ENCODE peak calls at places on chromosomes 13 and 19, in ten cellular contexts. U is spleen, K is left ventricle myocardium inferior, C is fibroblast of lung, R is endodermal cell, V is lung, Z is heart right ventricle, W is neural progenitor cell, G is thoracic aorta, A is sigmoid colon. T is an unnamed sample.

GRCh38 chr13:37918116-37919100 is 48.8 kb upstream of the TRPC4 start:
- DNase-seq in G (no peak), R (peak; percentile 56), W (peak; percentile 3), U (no peak), A (no peak), Z (no peak), C (no peak), K (no peak), V (no peak), T (no peak)

GRCh38 chr19:47511681-47512080 is 3.2 kb downstream of the NAPA start:
- DNase-seq in U (no peak), R (peak; percentile 39), V (no peak), G (no peak), C (peak; percentile 16), K (no peak), W (no peak), A (no peak), Z (no peak), T (no peak)

GRCh38 chr13:52849727-52850395 is 1.4 kb upstream of the PCDH8 start:
- DNase-seq in A (no peak), K (no peak), C (no peak), W (peak; percentile 40), R (peak; percentile 61), U (no peak), V (no peak), Z (no peak), G (no peak), T (no peak)

GRCh38 chr13:95156208-95156607 is 145.0 kb downstream of the ABCC4 start:
- DNase-seq in K (no peak), Z (no peak), C (peak; percentile 16), V (no peak), U (no peak), W (no peak), A (no peak), G (no peak), R (no peak), T (no peak)

GRCh38 chr13:59776924-59777690 is 386.6 kb downstream of the DIAPH3 start:
- DNase-seq in V (no peak), G (no peak), U (no peak), W (no peak), A (no peak), R (no peak), Z (no peak), C (peak; percentile 91), K (no peak), T (no peak)

GRCh38 chr19:31674503-31675186 is 325.4 kb upstream of the TSHZ3 start:
- DNase-seq in G (no peak), R (no peak), C (peak; percentile 89), K (no peak), V (no peak), U (no peak), W (no peak), Z (no peak), A (no peak), T (no peak)

GRCh38 chr19:2381151-2381822 is 21.2 kb downstream of the TMPRSS9 start:
- DNase-seq in U (no peak), W (peak; percentile 43), V (no peak), Z (no peak), K (no peak), R (no peak), A (no peak), G (no peak), C (peak; percentile 84), T (no peak)

GRCh38 chr19:46716013-46716671 is 772 bp downstream of the PRKD2 start:
- DNase-seq in K (no peak), V (no peak), G (no peak), C (no peak), A (peak; percentile 77), U (peak; percentile 87), R (peak; percentile 82), W (peak; percentile 85), Z (no peak), T (no peak)

GRCh38 chr13:99947666-99948065 is 23.9 kb downstream of the ZIC5 start:
- DNase-seq in Z (no peak), G (no peak), C (no peak), W (no peak), V (no peak), A (no peak), U (no peak), R (no peak), K (no peak), T (no peak)

GRCh38 chr13:99953138-99953755 is 18.3 kb downstream of the ZIC5 start:
- DNase-seq in K (no peak), W (no peak), Z (no peak), U (no peak), R (no peak), C (no peak), V (no peak), G (no peak), A (no peak), T (no peak)

GRCh38 chr13:99949657-99950413 is 21.7 kb downstream of the ZIC5 start:
- DNase-seq in U (no peak), Z (no peak), G (no peak), C (no peak), K (no peak), A (no peak), R (peak; percentile 63), W (no peak), V (no peak), T (peak; percentile 64)

GRCh38 chr13:99948411-99948810 is 23.2 kb downstream of the ZIC5 start:
- DNase-seq in Z (no peak), W (no peak), V (no peak), K (no peak), R (no peak), G (no peak), U (no peak), A (no peak), C (no peak), T (no peak)

DNA sequence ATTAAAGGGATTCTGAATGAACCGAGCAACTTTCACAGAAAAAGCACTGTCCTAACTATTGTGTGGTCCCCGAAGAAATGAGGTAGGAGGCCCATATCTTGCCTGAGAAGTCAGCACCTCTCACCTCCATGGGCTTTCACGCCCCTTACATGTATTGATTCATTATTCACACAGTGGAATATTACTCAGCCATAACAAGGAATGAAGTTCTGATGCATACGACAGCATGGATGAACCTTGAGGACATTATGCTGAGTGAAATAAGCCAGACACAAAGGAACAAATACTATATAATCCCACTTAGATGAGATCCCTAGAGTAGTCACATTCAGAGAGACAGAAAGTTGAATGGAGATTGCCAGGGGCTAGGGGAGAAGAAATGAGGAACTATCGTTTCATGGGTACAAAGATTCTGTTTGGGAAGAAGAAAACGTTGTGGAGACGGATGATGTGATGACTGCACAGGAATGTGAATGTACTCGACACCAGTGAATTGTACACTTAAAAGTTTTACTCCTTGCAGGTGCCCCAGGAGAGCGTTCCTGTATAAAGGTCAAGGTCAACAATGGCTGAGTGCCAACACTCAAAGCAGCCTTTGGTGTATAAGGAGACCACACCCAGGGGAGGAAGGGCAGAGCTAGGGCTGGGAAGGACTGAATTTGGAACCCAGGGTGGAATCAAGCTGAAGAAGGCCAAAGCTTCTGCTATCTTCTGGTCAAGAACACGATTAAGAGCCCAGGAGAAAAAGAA is 22.5 kb downstream of the ZIC5 start:
- DNase-seq in K (no peak), C (no peak), G (no peak), W (no peak), U (no peak), Z (no peak), R (no peak), V (peak; percentile 35), A (no peak), T (no peak)
- H3K27ac ChIP-seq in K (no peak overlapping the region), C (no peak overlapping the region), G (no peak overlapping the region), W (no peak overlapping the region), U (no peak overlapping the region), Z (no peak overlapping the region), R (peak overlapping the region; percentile 70), V (no peak overlapping the region), A (no peak overlapping the region), T (no peak overlapping the region)

DNA sequence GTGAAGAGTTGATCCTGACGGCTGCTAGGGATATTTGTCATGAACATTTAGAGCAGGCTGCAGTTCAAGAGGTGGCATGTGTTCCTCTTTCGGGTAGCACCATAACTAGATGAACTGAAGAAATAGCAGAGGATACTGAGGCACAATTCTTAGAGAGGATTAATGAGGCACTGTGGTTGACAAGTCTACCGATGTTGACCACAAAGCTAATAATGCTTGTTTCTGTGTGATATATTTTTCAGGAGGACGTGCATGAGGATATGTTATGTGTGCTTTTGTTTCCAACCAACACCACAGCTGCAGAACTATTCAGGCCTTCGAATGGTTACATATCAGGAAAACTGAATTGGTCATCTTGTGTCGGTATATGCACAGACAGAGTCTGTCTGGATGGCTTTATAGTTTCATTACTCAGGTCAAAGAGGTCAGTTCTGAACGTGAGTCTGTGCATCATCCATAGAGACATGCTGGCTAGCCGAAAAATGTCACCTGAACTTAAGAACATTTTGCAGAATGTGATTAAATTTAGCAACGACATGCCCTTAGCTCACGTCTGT is 210.1 kb upstream of the IRS2 start:
- DNase-seq in C (no peak), V (no peak), K (no peak), R (no peak), U (no peak), A (no peak), Z (no peak), W (no peak), G (no peak), T (no peak)
- H3K4me1 ChIP-seq in C (peaks cover 3% of the 10 kb centered on the region), V (no peaks in the 10 kb centered on the region), K (no peaks in the 10 kb centered on the region), R (no peaks in the 10 kb centered on the region), U (no peaks in the 10 kb centered on the region), A (no peaks in the 10 kb centered on the region), Z (no peaks in the 10 kb centered on the region), W (peaks cover 8% of the 10 kb centered on the region), G (no peaks in the 10 kb centered on the region), T (no peaks in the 10 kb centered on the region)

GRCh38 chr13:50123862-50124535 is 108.8 kb downstream of the KCNRG start:
- DNase-seq in U (no peak), C (peak; percentile 89), A (peak; percentile 92), V (peak; percentile 96), K (no peak), W (peak; percentile 81), G (peak; percentile 81), R (peak; percentile 88), Z (peak; percentile 87), T (peak; percentile 79)
- H3K27ac ChIP-seq in U (peak overlapping the region; percentile 100), C (peak overlapping the region; percentile 94), A (peak overlapping the region; percentile 100), V (peak overlapping the region; percentile 99), K (peak overlapping the region; percentile 100), W (no peak overlapping the region), G (peak overlapping the region; percentile 99), R (peak overlapping the region; percentile 87), Z (peak overlapping the region; percentile 95), T (peak overlapping the region; percentile 97)

GRCh38 chr13:20702530-20702929 is 969 bp upstream of the IL17D start:
- DNase-seq in G (no peak), C (no peak), Z (no peak), V (no peak), K (no peak), U (no peak), W (no peak), R (no peak), A (no peak), T (no peak)

GRCh38 chr13:20703785-20704458 is 423 bp downstream of the IL17D start:
- DNase-seq in W (peak; percentile 94), U (peak; percentile 95), K (peak; percentile 68), Z (peak; percentile 54), G (no peak), A (peak; percentile 88), C (peak; percentile 77), V (peak; percentile 85), R (peak; percentile 92), T (peak; percentile 77)

GRCh38 chr13:20700288-20700687 is 3.2 kb upstream of the IL17D start:
- DNase-seq in Z (no peak), G (no peak), V (no peak), R (no peak), K (no peak), W (no peak), A (no peak), C (no peak), U (no peak), T (no peak)

GRCh38 chr13:20704459-20705069 is 1.1 kb downstream of the IL17D start:
- DNase-seq in C (no peak), V (no peak), K (no peak), Z (no peak), W (no peak), U (no peak), G (no peak), R (peak; percentile 57), A (no peak), T (no peak)

DNA sequence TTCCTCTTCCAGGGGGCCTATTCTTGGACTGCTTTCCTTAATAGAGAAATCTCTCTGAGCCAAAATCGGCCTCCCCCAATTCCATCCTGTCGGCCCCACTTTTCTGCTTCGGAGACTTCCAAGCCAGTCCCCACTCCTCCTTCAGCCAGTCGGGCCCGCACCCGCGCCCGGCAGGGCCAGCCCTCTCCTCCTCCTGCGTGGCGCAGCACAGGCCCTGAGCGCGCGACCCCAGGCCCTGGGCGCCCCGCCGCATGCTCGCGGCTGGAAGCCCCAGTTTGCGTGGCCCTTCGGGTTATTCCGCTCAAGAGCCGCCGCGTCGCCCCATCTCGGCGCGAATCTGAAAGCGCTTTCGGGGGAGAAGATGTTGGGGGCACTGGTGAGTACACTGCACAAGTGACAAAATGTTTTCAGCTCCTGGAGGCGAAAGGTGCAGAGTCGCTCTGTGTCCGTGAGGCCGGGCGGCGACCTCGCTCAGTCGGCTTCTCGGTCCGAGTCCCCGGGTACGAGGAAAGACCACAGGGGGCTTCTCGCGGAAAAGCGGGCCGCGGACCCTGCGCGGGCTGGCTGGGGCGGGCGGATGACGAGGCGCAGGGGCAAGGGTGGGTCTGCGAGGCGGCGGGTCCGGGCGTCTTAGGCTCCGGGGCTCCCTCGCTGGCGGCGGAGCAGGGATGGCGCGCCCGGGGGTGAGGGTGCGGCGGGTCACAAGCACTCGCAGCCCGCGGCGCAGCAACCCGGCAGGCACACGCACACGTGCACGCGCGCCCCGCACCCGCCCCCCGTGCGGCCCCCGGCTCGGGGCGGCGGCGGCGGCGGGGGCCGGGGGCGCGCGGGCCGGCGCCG is at the start of gene IL17D:
- DNase-seq in R (peak; percentile 79), U (peak; percentile 85), A (no peak), V (no peak), Z (no peak), K (no peak), G (no peak), C (no peak), W (peak; percentile 59), T (no peak)
- H3K4me1 ChIP-seq in R (peaks cover 5% of the 10 kb centered on the region), U (peaks cover 26% of the 10 kb centered on the region), A (peaks cover 13% of the 10 kb centered on the region), V (no peaks in the 10 kb centered on the region), Z (no peaks in the 10 kb centered on the region), K (peaks cover 17% of the 10 kb centered on the region), G (no peaks in the 10 kb centered on the region), C (no peaks in the 10 kb centered on the region), W (peaks cover 15% of the 10 kb centered on the region), T (peaks cover 3% of the 10 kb centered on the region)

T was measured in testis.